ENCODE peak calls at places on chromosomes 13 and 19, in five cellular contexts. J is colonic mucosa; G is CD8-positive, alpha-beta T cell; R is MM.1S; O is stomach. Z is an unnamed sample.

GRCh38 chr19:56269348-56269747 is 3.2 kb upstream of the EDDM13 start:
- DNase-seq in J (no peak), O (no peak), G (no peak), R (no peak), Z (peak; percentile 61)

GRCh38 chr19:52722062-52723005 is 12.5 kb downstream of the ZNF611 start:
- DNase-seq in J (no peak), O (no peak), R (no peak), G (no peak), Z (no peak)

GRCh38 chr19:1365306-1365963 is 18.3 kb upstream of the NDUFS7 start:
- DNase-seq in J (no peak), G (no peak), R (no peak), O (no peak), Z (no peak)

GRCh38 chr19:4310247-4311121 is 6.1 kb downstream of the FSD1 start:
- DNase-seq in J (peak; percentile 33), G (no peak), R (no peak), O (no peak), Z (no peak)

GRCh38 chr19:41799444-41800000 is 3.1 kb downstream of the CEACAM3 start:
- DNase-seq in O (no peak), G (no peak), R (no peak), J (no peak), Z (no peak)

GRCh38 chr13:75769141-75769905 is 133.2 kb downstream of the LMO7 start:
- DNase-seq in J (no peak), G (no peak), R (no peak), O (no peak), Z (no peak)

GRCh38 chr13:48828962-48829405 is 146.7 kb upstream of the FNDC3A start:
- DNase-seq in R (no peak), O (no peak), G (no peak), J (no peak), Z (no peak)

GRCh38 chr19:1248454-1249297 is at the start of gene MIDN:
- DNase-seq in R (peak; percentile 88), J (peak; percentile 88), G (peak; percentile 64), O (peak; percentile 90), Z (peak; percentile 61)

GRCh38 chr13:67100723-67101122 is 129.4 kb downstream of the PCDH9 start:
- DNase-seq in R (no peak), G (no peak), J (no peak), O (no peak), Z (no peak)

GRCh38 chr13:39859898-39860297 is 204.4 kb downstream of the COG6 start:
- DNase-seq in R (no peak), J (no peak), G (no peak), O (no peak), Z (no peak)

GRCh38 chr13:34671136-34671535 is 270.9 kb upstream of the NBEA start:
- DNase-seq in R (no peak), G (no peak), J (no peak), O (no peak), Z (no peak)

GRCh38 chr19:37885392-37885791 is 21.0 kb downstream of the WDR87 start:
- DNase-seq in R (no peak), J (no peak), G (no peak), O (no peak), Z (no peak)
- TF ChIP-seq CTCF in R (no peak), J (no peak), G (no peak), O (no peak), Z (no peak)

GRCh38 chr13:78317030-78317429 is 286.3 kb downstream of the POU4F1 start:
- DNase-seq in O (no peak), R (no peak), G (no peak), J (no peak), Z (no peak)
- TF ChIP-seq CTCF in O (no peak), R (peak; percentile 34), G (no peak), J (peak; percentile 12), Z (peak; percentile 39)

GRCh38 chr13:53272873-53273272 is 244.3 kb downstream of the OLFM4 start:
- DNase-seq in J (no peak), G (no peak), R (no peak), O (no peak), Z (no peak)
- TF ChIP-seq CTCF in J (no peak), G (no peak), R (no peak), O (no peak), Z (no peak)

DNA sequence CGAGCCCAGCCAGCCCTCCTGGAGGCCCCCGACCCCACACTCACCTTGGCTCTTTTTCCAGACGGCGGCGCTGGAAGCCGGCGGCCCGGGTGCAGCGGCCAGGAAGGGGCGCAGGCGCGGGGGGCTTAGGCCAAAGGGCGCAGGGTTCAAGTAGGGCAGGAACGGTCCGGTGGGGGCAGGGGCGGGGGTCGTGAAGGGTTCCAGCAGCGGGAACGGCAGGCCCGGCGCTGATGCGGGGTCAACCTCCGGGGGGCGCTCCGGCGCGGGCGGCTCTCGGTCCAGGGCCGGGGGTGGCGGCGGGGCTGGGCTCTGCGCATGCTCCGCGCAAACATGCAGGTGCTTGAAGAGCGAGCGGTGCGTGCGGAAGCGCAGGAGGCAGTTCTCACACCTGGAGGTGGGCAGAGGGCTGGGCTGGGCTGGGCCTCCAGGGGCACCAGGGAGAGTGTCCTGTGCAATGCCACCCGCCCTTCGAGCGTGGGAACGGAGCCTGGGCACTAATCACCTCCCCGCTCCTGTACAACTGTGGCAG is 2.3 kb downstream of the ZNF414 start:
- DNase-seq in R (no peak), G (no peak), J (peak; percentile 53), O (no peak), Z (no peak)
- TF ChIP-seq CTCF in R (peak; percentile 9), G (no peak), J (no peak), O (no peak), Z (no peak)

GRCh38 chr19:18194208-18194530 is 1.2 kb downstream of the MPV17L2 start:
- DNase-seq in R (no peak), O (no peak), J (no peak), G (no peak), Z (no peak)

GRCh38 chr19:18193388-18194207 is 580 bp downstream of the MPV17L2 start:
- DNase-seq in O (no peak), G (no peak), J (peak; percentile 44), R (no peak), Z (no peak)

GRCh38 chr19:18190278-18190677 is 2.7 kb upstream of the MPV17L2 start:
- DNase-seq in J (no peak), R (no peak), G (no peak), O (no peak), Z (no peak)

GRCh38 chr19:18192673-18193387 is at the start of gene MPV17L2:
- DNase-seq in G (peak; percentile 95), R (peak; percentile 100), J (peak; percentile 99), O (peak; percentile 99), Z (peak; percentile 72)

GRCh38 chr19:18191640-18192062 is 1.4 kb upstream of the MPV17L2 start:
- DNase-seq in J (peak; percentile 38), G (no peak), O (no peak), R (no peak), Z (no peak)
- TF ChIP-seq CTCF in J (no peak), G (peak; percentile 63), O (no peak), R (no peak), Z (no peak)

DNA sequence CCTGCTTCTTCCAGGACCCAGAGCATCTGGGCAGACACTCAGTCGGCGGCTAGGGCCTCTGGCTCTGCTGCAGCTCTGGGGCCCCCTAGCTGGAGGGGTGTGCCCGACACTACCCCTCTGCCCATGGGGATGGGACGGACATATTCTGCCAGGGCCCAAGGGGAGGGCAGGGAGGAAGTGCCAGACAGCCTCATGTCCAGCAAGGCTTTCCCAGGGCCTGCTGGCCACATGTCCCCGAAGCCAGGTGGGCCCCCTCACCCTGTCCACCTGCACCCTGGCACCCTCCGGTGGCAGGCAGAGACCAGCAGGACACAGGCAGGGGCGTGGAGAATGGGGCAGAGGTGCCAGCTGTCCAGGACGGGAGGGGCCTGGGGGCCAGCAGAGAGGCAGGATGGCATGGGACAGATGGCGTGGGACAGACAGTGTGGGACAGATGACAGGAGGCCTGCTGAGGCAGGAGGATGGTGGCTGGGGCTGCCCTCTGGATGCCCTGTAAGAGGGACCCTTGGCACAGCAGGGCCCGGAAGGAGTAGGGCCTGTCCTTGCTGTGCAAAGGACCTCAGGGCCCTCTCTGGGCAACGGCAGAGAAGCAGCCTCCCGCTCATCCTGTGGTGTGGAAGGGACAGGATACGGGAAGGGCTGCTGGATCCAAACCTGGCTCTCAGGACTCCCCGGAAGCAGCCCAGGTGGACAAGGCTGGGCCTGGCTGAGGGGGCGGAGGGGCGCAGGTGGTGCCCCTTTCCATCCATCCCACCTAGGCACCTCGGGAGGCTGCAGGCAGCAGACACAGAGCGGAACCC is 29.1 kb downstream of the CEBPG start:
- DNase-seq in R (no peak), J (no peak), O (no peak), G (no peak), Z (no peak)
- TF ChIP-seq CTCF in R (no peak), J (no peak), O (no peak), G (no peak), Z (no peak)

DNA sequence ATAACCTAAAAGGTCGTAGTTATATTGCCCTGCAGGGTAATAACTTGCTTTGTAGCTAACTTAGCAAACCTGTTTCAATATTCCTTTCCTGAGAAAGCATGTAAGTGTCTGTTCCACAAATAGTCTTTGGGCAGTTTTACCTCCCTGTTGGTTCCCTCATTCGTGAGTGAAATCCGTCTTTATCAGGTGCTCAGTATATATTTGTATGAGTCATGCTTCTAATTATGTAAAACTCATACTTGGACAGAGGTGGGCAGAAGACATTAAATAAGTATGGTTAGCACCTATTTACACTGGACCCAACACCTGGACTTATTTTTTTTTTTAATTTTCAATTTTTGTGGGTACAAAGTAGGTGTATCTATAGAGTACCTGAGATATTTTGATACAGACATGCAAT is 44.9 kb upstream of the MEDAG start:
- DNase-seq in G (no peak), J (no peak), R (no peak), O (no peak), Z (no peak)
- TF ChIP-seq CTCF in G (no peak), J (no peak), R (no peak), O (no peak), Z (no peak)

GRCh38 chr19:5651361-5651760 is 28.5 kb downstream of the SAFB start:
- DNase-seq in O (no peak), R (no peak), J (no peak), G (no peak), Z (no peak)
- TF ChIP-seq CTCF in O (no peak), R (no peak), J (no peak), G (no peak), Z (no peak)

GRCh38 chr13:36847541-36848045 is 28.6 kb downstream of the RFXAP start:
- DNase-seq in G (no peak), O (peak; percentile 51), R (no peak), J (no peak), Z (no peak)

GRCh38 chr13:36848228-36848982 is 29.4 kb downstream of the RFXAP start:
- DNase-seq in R (no peak), G (no peak), J (no peak), O (no peak), Z (no peak)

DNA sequence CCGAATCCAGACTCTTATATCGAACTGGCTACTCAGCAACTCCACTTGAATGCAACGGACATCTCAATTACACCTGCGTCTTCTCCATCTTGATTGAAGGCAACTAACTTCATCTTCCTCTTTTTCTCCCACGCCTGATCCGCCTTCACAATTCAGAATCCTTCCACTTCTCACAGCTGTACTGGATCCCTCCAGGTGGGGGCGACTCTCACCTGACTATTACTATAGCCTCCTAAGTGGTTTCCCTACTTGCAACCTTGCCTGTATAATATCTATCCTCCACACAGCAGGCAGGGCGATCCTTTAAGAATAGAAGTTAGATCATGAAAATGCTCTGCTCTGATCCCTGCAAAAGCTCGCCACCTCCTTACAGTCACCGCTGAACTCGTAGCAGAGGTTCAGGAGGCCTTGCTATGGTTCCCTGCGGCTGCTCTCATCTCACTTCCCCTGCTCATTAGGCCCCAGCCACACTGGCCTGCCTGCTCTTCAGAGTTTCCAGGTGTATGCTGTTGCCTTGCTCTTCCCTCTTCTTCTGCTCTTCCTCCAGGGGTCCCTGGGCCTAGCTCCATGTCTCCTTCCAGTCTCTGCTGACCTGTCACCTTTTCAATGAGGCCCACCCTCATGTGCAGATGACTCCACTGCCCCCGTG is 31.9 kb downstream of the RFXAP start:
- DNase-seq in J (peak; percentile 29), R (no peak), G (no peak), O (no peak), Z (no peak)
- TF ChIP-seq CTCF in J (peak; percentile 18), R (no peak), G (no peak), O (no peak), Z (peak; percentile 34)

GRCh38 chr13:83815598-83815997 is 66.7 kb downstream of the SLITRK1 start:
- DNase-seq in J (no peak), G (no peak), R (no peak), O (no peak), Z (no peak)
- TF ChIP-seq CTCF in J (no peak), G (no peak), R (no peak), O (no peak), Z (no peak)

Z was measured in D721Med.